ENCODE peak calls at places on chromosome 15, in nine cellular contexts. J, I, X, P, M, D, K, Z and O are unnamed samples.

GRCh38 chr15:26901036-26901435 is 34.2 kb downstream of the GABRA5 start:
- DNase-seq in J (no peak), I (no peak), X (no peak), P (no peak), M (no peak), D (no peak), K (no peak), Z (no peak), O (no peak)

GRCh38 chr15:74167891-74168331 is 5.6 kb upstream of the ISLR start:
- DNase-seq in J (no peak), I (no peak), X (no peak), P (no peak), M (no peak), D (peak), K (no peak), Z (no peak), O (no peak)

GRCh38 chr15:70025413-70026296 is 72.1 kb downstream of the TLE3 start:
- DNase-seq in J (no peak), I (no peak), X (no peak), P (no peak), M (no peak), D (no peak), K (peak), Z (no peak), O (no peak)

GRCh38 chr15:100001405-100001804 is 268.2 kb upstream of the LYSMD4 start:
- DNase-seq in J (no peak), I (no peak), X (no peak), P (no peak), M (no peak), D (no peak), K (no peak), Z (no peak), O (no peak)

GRCh38 chr15:95626501-95627361 is 703.8 kb upstream of the NR2F2 start:
- DNase-seq in J (no peak), I (peak), X (no peak), P (peak), M (no peak), D (no peak), K (no peak), Z (no peak), O (no peak)

GRCh38 chr15:51401065-51401780 is 59.8 kb downstream of the GLDN start:
- DNase-seq in J (no peak), I (no peak), X (no peak), P (no peak), M (no peak), D (no peak), K (no peak), Z (no peak), O (no peak)

GRCh38 chr15:68679961-68680371 is 101.2 kb downstream of the CORO2B start:
- DNase-seq in J (no peak), I (no peak), X (no peak), P (no peak), M (no peak), D (no peak), K (no peak), Z (no peak), O (no peak)

GRCh38 chr15:100986158-100986896 is 67.2 kb downstream of the LRRK1 start:
- DNase-seq in J (no peak), I (no peak), X (no peak), P (no peak), M (peak), D (no peak), K (peak), Z (no peak), O (no peak)

GRCh38 chr15:99492275-99492674 is 73.5 kb upstream of the MEF2A start:
- DNase-seq in J (no peak), I (no peak), X (no peak), P (no peak), M (no peak), D (no peak), K (no peak), Z (no peak), O (no peak)

GRCh38 chr15:73677146-73677607 is 7.0 kb upstream of the CD276 start:
- DNase-seq in J (no peak), I (peak), X (peak), P (peak), M (peak), D (peak), K (no peak), Z (peak), O (no peak)

GRCh38 chr15:31324739-31325431 is 1.8 kb upstream of the KLF13 start:
- DNase-seq in J (no peak), I (no peak), X (no peak), P (no peak), M (no peak), D (no peak), K (peak), Z (no peak), O (no peak)

GRCh38 chr15:56243774-56244236 is at the start of gene RFX7:
- DNase-seq in J (peak), I (peak), X (peak), P (peak), M (peak), D (peak), K (peak), Z (no peak), O (no peak)

GRCh38 chr15:64004582-64004981 is 41.7 kb downstream of the DAPK2 start:
- DNase-seq in J (no peak), I (no peak), X (peak), P (no peak), M (peak), D (peak), K (peak), Z (no peak), O (no peak)

GRCh38 chr15:45093622-45094357 is 20.2 kb downstream of the DUOX2 start:
- DNase-seq in J (no peak), I (no peak), X (no peak), P (no peak), M (no peak), D (no peak), K (no peak), Z (no peak), O (no peak)

GRCh38 chr15:92011611-92012367 is 158.3 kb downstream of the SLCO3A1 start:
- DNase-seq in J (no peak), I (no peak), X (peak), P (no peak), M (no peak), D (no peak), K (no peak), Z (no peak), O (no peak)

GRCh38 chr15:40092416-40093223 is 16.1 kb downstream of the BMF start:
- DNase-seq in J (no peak), I (no peak), X (peak), P (peak), M (peak), D (no peak), K (peak), Z (no peak), O (peak)

GRCh38 chr15:83310521-83311456 is 26.3 kb upstream of the BNC1 start:
- DNase-seq in J (no peak), I (no peak), X (peak), P (no peak), M (no peak), D (no peak), K (no peak), Z (no peak), O (no peak)

GRCh38 chr15:91956026-91956723 is 102.7 kb downstream of the SLCO3A1 start:
- DNase-seq in J (no peak), I (no peak), X (peak), P (peak), M (no peak), D (no peak), K (no peak), Z (no peak), O (no peak)

GRCh38 chr15:25691544-25692430 is 171.3 kb downstream of the ATP10A start:
- DNase-seq in J (no peak), I (peak), X (peak), P (no peak), M (no peak), D (no peak), K (peak), Z (no peak), O (no peak)

GRCh38 chr15:77031376-77032050 is 36.6 kb downstream of the PSTPIP1 start:
- DNase-seq in J (no peak), I (no peak), X (no peak), P (no peak), M (no peak), D (peak), K (peak), Z (no peak), O (no peak)
- TF ChIP-seq CTCF in J (no peak), I (no peak), X (no peak), P (no peak), M (no peak), D (no peak), K (no peak), Z (no peak), O (no peak)

DNA sequence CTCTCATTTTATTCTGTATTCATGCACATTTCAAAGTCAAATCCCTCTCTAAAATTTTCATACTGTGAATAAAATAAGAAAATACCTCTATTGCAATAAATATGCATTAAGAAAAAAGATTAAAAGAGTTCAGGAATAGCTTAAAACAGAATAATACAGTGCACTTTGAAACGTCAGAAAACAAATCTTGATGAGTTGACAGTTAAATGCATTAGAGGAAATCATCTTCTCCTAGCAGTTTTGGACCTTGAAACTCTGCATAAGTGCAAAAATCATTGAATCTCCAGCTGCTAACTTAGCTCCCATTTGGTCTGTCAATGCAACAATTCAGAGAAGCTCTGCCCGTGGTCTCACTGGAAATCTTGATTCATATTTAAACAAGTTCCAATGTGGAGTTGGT is 99.0 kb upstream of the ARRDC4 start:
- DNase-seq in J (no peak), I (no peak), X (no peak), P (no peak), M (no peak), D (no peak), K (no peak), Z (no peak), O (no peak)
- H3K4me3 ChIP-seq in J (no peak), I (no peak), X (no peak), P (no peak), M (no peak), D (no peak), K (no peak), Z (no peak), O (no peak)

DNA sequence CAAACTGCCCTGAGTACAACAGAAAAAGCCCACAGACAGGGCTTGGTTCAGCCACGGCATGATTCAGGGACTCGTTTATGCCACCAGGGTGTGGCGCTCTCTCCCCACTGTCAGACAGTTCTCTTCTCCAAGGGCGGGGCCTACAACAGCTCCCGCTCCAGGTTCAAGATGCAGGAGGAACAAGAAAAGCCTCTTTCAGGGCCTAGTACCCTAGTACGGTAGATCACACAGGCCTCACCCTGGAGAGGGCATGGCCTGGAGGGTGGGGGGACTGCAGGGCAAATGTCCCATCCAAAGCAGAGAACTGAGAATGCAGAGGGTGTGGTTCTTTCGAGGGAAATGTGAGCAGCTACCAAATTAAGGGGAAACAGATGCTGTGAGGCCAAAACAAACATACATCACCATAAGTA is 12.0 kb downstream of the MESD start:
- DNase-seq in J (no peak), I (peak), X (peak), P (peak), M (peak), D (peak), K (peak), Z (no peak), O (no peak)
- TF ChIP-seq CTCF in J (peak), I (peak), X (peak), P (peak), M (peak), D (no peak), K (peak), Z (peak), O (peak)

GRCh38 chr15:87648278-87648677 is 608.3 kb downstream of the NTRK3 start:
- DNase-seq in J (no peak), I (peak), X (peak), P (no peak), M (no peak), D (no peak), K (no peak), Z (no peak), O (peak)
- H3K4me3 ChIP-seq in J (no peak), I (no peak), X (no peak), P (no peak), M (no peak), D (no peak), K (no peak), Z (no peak), O (no peak)

GRCh38 chr15:90701880-90702630 is 15.1 kb upstream of the BLM start:
- DNase-seq in J (no peak), I (no peak), X (peak), P (peak), M (peak), D (no peak), K (no peak), Z (no peak), O (no peak)
- TF ChIP-seq CTCF in J (no peak), I (no peak), X (no peak), P (no peak), M (no peak), D (no peak), K (peak), Z (no peak), O (no peak)